ENCODE peak calls at places on chromosomes 11 and 22, in four cellular contexts. Q, Y, S and H are unnamed samples.

GRCh38 chr11:16820324-16821092 is 82.1 kb downstream of the C11orf58 start:
- DNase-seq in S (peak), Y (peak), Q (peak), H (peak)

GRCh38 chr11:34206598-34207300 is 101.3 kb downstream of the NAT10 start:
- DNase-seq in Q (no peak), Y (no peak), S (no peak), H (no peak)

GRCh38 chr11:19093976-19094375 is 23.0 kb upstream of the ZDHHC13 start:
- DNase-seq in S (peak), Y (no peak), Q (peak), H (no peak)

GRCh38 chr11:61472868-61473267 is 35.7 kb upstream of the LRRC10B start:
- DNase-seq in Q (no peak), S (peak), Y (no peak), H (peak)

GRCh38 chr11:62337682-62338181 is 484 bp downstream of the ASRGL1 start:
- DNase-seq in Y (peak), Q (peak), S (no peak), H (no peak)

GRCh38 chr11:65254724-65255123 is 7.0 kb upstream of the POLA2 start:
- DNase-seq in Q (no peak), S (no peak), Y (no peak), H (no peak)

GRCh38 chr11:43580735-43581369 is 99.7 kb upstream of the HSD17B12 start:
- DNase-seq in S (no peak), Q (no peak), Y (no peak), H (no peak)

GRCh38 chr11:75161506-75161905 is 10.6 kb downstream of the SLCO2B1 start:
- DNase-seq in Q (no peak), S (no peak), Y (no peak), H (no peak)

GRCh38 chr22:46024136-46024840 is 47.3 kb upstream of the WNT7B start:
- DNase-seq in Q (no peak), S (no peak), Y (peak), H (peak)

GRCh38 chr22:24230911-24231656 is 13.8 kb downstream of the GGT5 start:
- DNase-seq in Y (peak), Q (no peak), S (no peak), H (no peak)

GRCh38 chr11:118939948-118940598 is 14.3 kb upstream of the BCL9L start:
- DNase-seq in Q (no peak), S (no peak), Y (no peak), H (no peak)

GRCh38 chr11:114059278-114059983 is at the start of gene ZBTB16:
- DNase-seq in Y (peak), Q (peak), S (peak), H (peak)

GRCh38 chr11:43505171-43505570 is 146.5 kb downstream of the TTC17 start:
- DNase-seq in S (no peak), Q (no peak), Y (no peak), H (no peak)

GRCh38 chr11:1573077-1573846 is 1.2 kb upstream of the DUSP8 start:
- DNase-seq in Y (peak), S (no peak), Q (peak), H (no peak)

GRCh38 chr22:29080061-29080975 is 7.5 kb downstream of the KREMEN1 start:
- DNase-seq in Y (no peak), Q (peak), S (no peak), H (no peak)

GRCh38 chr11:76845069-76845468 is 15.6 kb upstream of the ACER3 start:
- DNase-seq in Y (no peak), S (no peak), Q (no peak), H (no peak)

GRCh38 chr11:47248304-47248663 is 330 bp downstream of the ACP2 start:
- DNase-seq in Q (no peak), Y (no peak), S (no peak), H (no peak)

GRCh38 chr11:74570266-74571061 is 21.9 kb upstream of the POLD3 start:
- DNase-seq in Y (no peak), Q (peak), S (peak), H (peak)

GRCh38 chr11:38392176-38392575 is 1794.1 kb upstream of the RAG2 start:
- DNase-seq in S (peak), Y (no peak), Q (peak), H (no peak)

GRCh38 chr11:11545285-11546275 is 76.2 kb downstream of the GALNT18 start:
- DNase-seq in S (no peak), Q (no peak), Y (no peak), H (no peak)

GRCh38 chr11:67530282-67530592 is 7.0 kb upstream of the CABP2 start:
- DNase-seq in Q (no peak), S (no peak), Y (no peak), H (no peak)

GRCh38 chr22:43293661-43294392 is 49.3 kb downstream of the SCUBE1 start:
- DNase-seq in Y (peak), S (no peak), Q (peak), H (peak)

DNA sequence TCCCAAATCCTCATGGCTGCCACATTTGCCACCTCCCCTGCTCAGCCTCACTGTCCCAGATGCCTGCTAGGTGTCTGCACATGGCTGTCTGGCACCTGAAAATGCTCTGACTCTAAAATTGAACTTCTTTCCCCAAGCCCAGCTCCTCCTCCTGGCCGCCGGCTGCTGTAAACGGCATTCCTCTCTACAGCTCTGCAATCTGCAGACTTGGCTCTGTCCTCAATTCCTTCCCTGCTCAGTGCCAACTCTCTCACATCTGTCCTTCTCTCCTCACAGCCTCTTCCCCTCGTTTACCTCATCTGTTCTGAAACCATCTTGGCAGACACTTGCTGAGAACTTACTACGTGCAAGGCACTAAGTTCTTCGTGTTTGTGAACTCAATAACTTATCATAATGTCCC is 169.4 kb upstream of the SYT13 start:
- DNase-seq in Y (no peak), Q (no peak), S (no peak), H (no peak)
- TF ChIP-seq CTCF in Y (no peak), Q (no peak), S (no peak), H (no peak)

GRCh38 chr11:132126973-132127900 is 756.8 kb downstream of the NTM start:
- DNase-seq in Q (peak), Y (no peak), S (peak), H (peak)

GRCh38 chr11:132125855-132126841 is 755.7 kb downstream of the NTM start:
- DNase-seq in Y (no peak), S (no peak), Q (peak), H (peak)

GRCh38 chr11:132122701-132123100 is 752.3 kb downstream of the NTM start:
- DNase-seq in Q (no peak), S (no peak), Y (no peak), H (no peak)

GRCh38 chr11:132123449-132123848 is 753.0 kb downstream of the NTM start:
- DNase-seq in Y (no peak), Q (no peak), S (no peak), H (no peak)

GRCh38 chr11:132123854-132124835 is 753.7 kb downstream of the NTM start:
- DNase-seq in Y (no peak), Q (no peak), S (no peak), H (no peak)
- TF ChIP-seq CTCF in Y (no peak), Q (peak), S (no peak), H (no peak)

GRCh38 chr11:5123802-5124521 is 14.2 kb downstream of the OR52A5 start:
- DNase-seq in Q (peak), Y (no peak), S (peak), H (peak)

GRCh38 chr11:5131584-5132335 is 6.4 kb downstream of the OR52A5 start:
- DNase-seq in Y (no peak), S (no peak), Q (no peak), H (no peak)

GRCh38 chr11:5125221-5125620 is 12.9 kb downstream of the OR52A5 start:
- DNase-seq in Y (no peak), S (no peak), Q (no peak), H (no peak)

DNA sequence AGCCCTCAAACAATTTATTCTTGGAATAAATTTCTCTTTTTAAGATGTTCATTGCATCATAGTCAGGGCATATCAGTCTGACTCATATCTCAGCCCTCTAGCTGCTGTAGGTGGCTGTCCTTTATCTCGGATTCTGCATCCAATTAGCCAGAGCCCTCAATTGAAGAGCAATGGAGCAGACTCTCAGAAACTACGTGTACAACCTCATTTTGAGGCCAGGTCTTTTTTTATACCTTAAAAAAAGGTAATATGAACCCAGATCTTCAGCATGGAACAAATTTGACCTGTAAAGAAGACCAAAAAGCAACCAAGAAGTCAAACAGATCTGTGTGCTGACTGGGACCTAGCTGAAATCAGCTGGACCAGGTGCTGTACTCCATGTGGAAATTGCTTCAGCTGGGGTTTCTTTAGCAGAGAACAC is 8.7 kb downstream of the OR52A5 start:
- DNase-seq in S (no peak), Y (no peak), Q (peak), H (no peak)
- TF ChIP-seq CTCF in S (no peak), Y (no peak), Q (no peak), H (no peak)

GRCh38 chr11:72222907-72223614 is 1.5 kb upstream of the INPPL1 start:
- DNase-seq in Y (peak), Q (peak), S (peak), H (peak)
- TF ChIP-seq CTCF in Y (peak), Q (peak), S (peak), H (no peak)

GRCh38 chr11:126115253-126115540 is 52.5 kb upstream of the CDON start:
- DNase-seq in Q (no peak), Y (peak), S (no peak), H (no peak)
- TF ChIP-seq CTCF in Q (no peak), Y (no peak), S (no peak), H (no peak)